ENCODE peak calls at places on chromosomes 13 and 19, in seven cellular contexts. One of them, this sample, is unnamed.

GRCh38 chr19:6736917-6737283 is 480 bp downstream of the GPR108 start:
- DNase-seq in NCI-H774: no peak
- DNase-seq in AG04450: no peak
- DNase-seq in RCC 7860: no peak
- DNase-seq in KBM-7: no peak
- DNase-seq in GM10248: no peak
- DNase-seq in CD8-positive, alpha-beta T cell: no peak
- DNase-seq in this sample: no peak

GRCh38 chr19:1266116-1266817 is 2.9 kb upstream of the CIRBP start:
- DNase-seq in NCI-H774: peak
- DNase-seq in AG04450: no peak
- DNase-seq in RCC 7860: peak
- DNase-seq in KBM-7: peak
- DNase-seq in GM10248: peak
- DNase-seq in CD8-positive, alpha-beta T cell: peak
- DNase-seq in this sample: no peak

GRCh38 chr19:39398297-39398864 is 7.2 kb downstream of the MED29 start:
- DNase-seq in NCI-H774: no peak
- DNase-seq in AG04450: no peak
- DNase-seq in RCC 7860: peak
- DNase-seq in KBM-7: peak
- DNase-seq in GM10248: no peak
- DNase-seq in CD8-positive, alpha-beta T cell: peak
- DNase-seq in this sample: peak

GRCh38 chr13:98450495-98451167 is 126.3 kb downstream of the STK24 start:
- DNase-seq in NCI-H774: no peak
- DNase-seq in AG04450: no peak
- DNase-seq in RCC 7860: no peak
- DNase-seq in KBM-7: no peak
- DNase-seq in GM10248: no peak
- DNase-seq in CD8-positive, alpha-beta T cell: no peak
- DNase-seq in this sample: no peak

GRCh38 chr13:26873174-26873698 is 112.7 kb upstream of the GPR12 start:
- DNase-seq in NCI-H774: no peak
- DNase-seq in AG04450: no peak
- DNase-seq in RCC 7860: no peak
- DNase-seq in KBM-7: no peak
- DNase-seq in GM10248: no peak
- DNase-seq in CD8-positive, alpha-beta T cell: no peak
- DNase-seq in this sample: no peak

GRCh38 chr19:10975374-10976036 is 14.7 kb downstream of the SMARCA4 start:
- DNase-seq in NCI-H774: no peak
- DNase-seq in AG04450: no peak
- DNase-seq in RCC 7860: no peak
- DNase-seq in KBM-7: no peak
- DNase-seq in GM10248: no peak
- DNase-seq in CD8-positive, alpha-beta T cell: no peak
- DNase-seq in this sample: no peak

GRCh38 chr13:23321534-23322241 is 111.8 kb downstream of the SACS start:
- DNase-seq in NCI-H774: no peak
- DNase-seq in AG04450: peak
- DNase-seq in RCC 7860: peak
- DNase-seq in KBM-7: no peak
- DNase-seq in GM10248: peak
- DNase-seq in CD8-positive, alpha-beta T cell: no peak
- DNase-seq in this sample: peak

GRCh38 chr13:40596484-40596883 is 70.0 kb downstream of the FOXO1 start:
- DNase-seq in NCI-H774: no peak
- DNase-seq in AG04450: no peak
- DNase-seq in RCC 7860: no peak
- DNase-seq in KBM-7: no peak
- DNase-seq in GM10248: no peak
- DNase-seq in CD8-positive, alpha-beta T cell: no peak
- DNase-seq in this sample: no peak

GRCh38 chr19:31173991-31174390 is 175.2 kb downstream of the TSHZ3 start:
- DNase-seq in NCI-H774: no peak
- DNase-seq in AG04450: no peak
- DNase-seq in RCC 7860: no peak
- DNase-seq in KBM-7: no peak
- DNase-seq in GM10248: no peak
- DNase-seq in CD8-positive, alpha-beta T cell: no peak
- DNase-seq in this sample: no peak

GRCh38 chr13:23673354-23673753 is 103.1 kb downstream of the TNFRSF19 start:
- DNase-seq in NCI-H774: no peak
- DNase-seq in AG04450: peak
- DNase-seq in RCC 7860: peak
- DNase-seq in KBM-7: no peak
- DNase-seq in GM10248: no peak
- DNase-seq in CD8-positive, alpha-beta T cell: no peak
- DNase-seq in this sample: peak

GRCh38 chr19:51680474-51680873 is 12.7 kb upstream of the SPACA6 start:
- DNase-seq in NCI-H774: no peak
- DNase-seq in AG04450: no peak
- DNase-seq in RCC 7860: no peak
- DNase-seq in KBM-7: no peak
- DNase-seq in GM10248: no peak
- DNase-seq in CD8-positive, alpha-beta T cell: no peak
- DNase-seq in this sample: no peak

GRCh38 chr13:26991508-26992181 is 180.0 kb downstream of the USP12 start:
- DNase-seq in NCI-H774: no peak
- DNase-seq in AG04450: no peak
- DNase-seq in RCC 7860: no peak
- DNase-seq in KBM-7: no peak
- DNase-seq in GM10248: no peak
- DNase-seq in CD8-positive, alpha-beta T cell: no peak
- DNase-seq in this sample: no peak

GRCh38 chr19:35639321-35639639 is 2.3 kb upstream of the ETV2 start:
- DNase-seq in NCI-H774: no peak
- DNase-seq in AG04450: no peak
- DNase-seq in RCC 7860: no peak
- DNase-seq in KBM-7: no peak
- DNase-seq in GM10248: no peak
- DNase-seq in CD8-positive, alpha-beta T cell: no peak
- DNase-seq in this sample: no peak

GRCh38 chr19:47663911-47664771 is 49.1 kb upstream of the EHD2 start:
- DNase-seq in NCI-H774: no peak
- DNase-seq in AG04450: peak
- DNase-seq in RCC 7860: peak
- DNase-seq in KBM-7: peak
- DNase-seq in GM10248: no peak
- DNase-seq in CD8-positive, alpha-beta T cell: no peak
- DNase-seq in this sample: peak

GRCh38 chr19:45213031-45213430 is 32.2 kb downstream of the EXOC3L2 start:
- DNase-seq in NCI-H774: no peak
- DNase-seq in AG04450: no peak
- DNase-seq in RCC 7860: no peak
- DNase-seq in KBM-7: no peak
- DNase-seq in GM10248: no peak
- DNase-seq in CD8-positive, alpha-beta T cell: no peak
- DNase-seq in this sample: no peak

GRCh38 chr13:62611343-62611742 is 1195.7 kb upstream of the PCDH20 start:
- DNase-seq in NCI-H774: no peak
- DNase-seq in AG04450: no peak
- DNase-seq in RCC 7860: no peak
- DNase-seq in KBM-7: no peak
- DNase-seq in GM10248: no peak
- DNase-seq in CD8-positive, alpha-beta T cell: no peak
- DNase-seq in this sample: no peak

This sample was measured in HS-27A.